ENCODE peak calls at places on chromosomes 12 and 14, in ten cellular contexts. M is RWPE1, X is tibial artery, V is endodermal cell, G is Calu3, E is GM23338, Z is cardiac muscle cell, J is GM20000, Y is lower leg skin, F is AG09309. D is an unnamed sample.

GRCh38 chr12:32399373-32400113 is at the start of gene FGD4:
- DNase-seq in M (peak), X (peak), V (peak), G (peak), E (peak), Z (peak), J (peak), Y (peak), F (no peak), D (peak)

GRCh38 chr14:52692248-52692962 is 3.0 kb downstream of the ERO1A start:
- DNase-seq in M (no peak), X (no peak), V (no peak), G (no peak), E (no peak), Z (peak), J (no peak), Y (no peak), F (peak), D (peak)

GRCh38 chr12:130620281-130620680 is 95.8 kb downstream of the RIMBP2 start:
- DNase-seq in M (no peak), X (peak), V (peak), G (no peak), E (no peak), Z (no peak), J (no peak), Y (no peak), F (no peak), D (no peak)

GRCh38 chr12:126895946-126896520 is 1370.9 kb upstream of the TMEM132C start:
- DNase-seq in M (no peak), X (no peak), V (no peak), G (no peak), E (no peak), Z (no peak), J (no peak), Y (no peak), F (no peak), D (no peak)

GRCh38 chr14:90072350-90072749 is 10.6 kb downstream of the KCNK13 start:
- DNase-seq in M (no peak), X (no peak), V (no peak), G (no peak), E (no peak), Z (no peak), J (no peak), Y (no peak), F (no peak), D (no peak)

GRCh38 chr14:73610692-73611091 is 1.6 kb upstream of the ACOT6 start:
- DNase-seq in M (no peak), X (no peak), V (no peak), G (no peak), E (peak), Z (peak), J (no peak), Y (no peak), F (no peak), D (no peak)

GRCh38 chr14:63470877-63471565 is 72.2 kb downstream of the PPP2R5E start:
- DNase-seq in M (peak), X (no peak), V (no peak), G (no peak), E (no peak), Z (peak), J (peak), Y (no peak), F (peak), D (peak)

GRCh38 chr12:66272650-66273049 is 29.6 kb upstream of the HELB start:
- DNase-seq in M (no peak), X (no peak), V (no peak), G (no peak), E (peak), Z (no peak), J (no peak), Y (no peak), F (no peak), D (no peak)

GRCh38 chr14:22898302-22898894 is 15.4 kb downstream of the REM2 start:
- DNase-seq in M (peak), X (peak), V (peak), G (no peak), E (no peak), Z (peak), J (no peak), Y (no peak), F (no peak), D (no peak)

GRCh38 chr14:80636071-80636470 is 305.5 kb downstream of the CEP128 start:
- DNase-seq in M (no peak), X (no peak), V (no peak), G (no peak), E (peak), Z (peak), J (no peak), Y (no peak), F (no peak), D (no peak)
- TF ChIP-seq CTCF in M (no peak), X (no peak), V (peak), G (no peak), E (no peak), Z (peak), J (peak), Y (no peak), F (peak), D (peak)

GRCh38 chr12:109740694-109741245 is 27.1 kb downstream of the FAM222A start:
- DNase-seq in M (no peak), X (peak), V (peak), G (no peak), E (no peak), Z (no peak), J (no peak), Y (no peak), F (no peak), D (no peak)

GRCh38 chr12:109738209-109738608 is 24.6 kb downstream of the FAM222A start:
- DNase-seq in M (no peak), X (peak), V (peak), G (no peak), E (no peak), Z (no peak), J (no peak), Y (no peak), F (no peak), D (no peak)

GRCh38 chr12:109741286-109741969 is 27.8 kb downstream of the FAM222A start:
- DNase-seq in M (no peak), X (peak), V (peak), G (no peak), E (no peak), Z (no peak), J (no peak), Y (no peak), F (no peak), D (no peak)

GRCh38 chr12:109738878-109739665 is 25.4 kb downstream of the FAM222A start:
- DNase-seq in M (no peak), X (peak), V (peak), G (no peak), E (no peak), Z (no peak), J (no peak), Y (no peak), F (no peak), D (no peak)

GRCh38 chr12:109739747-109740693 is 26.4 kb downstream of the FAM222A start:
- DNase-seq in M (no peak), X (peak), V (peak), G (no peak), E (peak), Z (peak), J (no peak), Y (no peak), F (no peak), D (no peak)
- TF ChIP-seq CTCF in M (no peak), X (no peak), V (peak), G (no peak), E (peak), Z (peak), J (no peak), Y (no peak), F (peak), D (peak)

DNA sequence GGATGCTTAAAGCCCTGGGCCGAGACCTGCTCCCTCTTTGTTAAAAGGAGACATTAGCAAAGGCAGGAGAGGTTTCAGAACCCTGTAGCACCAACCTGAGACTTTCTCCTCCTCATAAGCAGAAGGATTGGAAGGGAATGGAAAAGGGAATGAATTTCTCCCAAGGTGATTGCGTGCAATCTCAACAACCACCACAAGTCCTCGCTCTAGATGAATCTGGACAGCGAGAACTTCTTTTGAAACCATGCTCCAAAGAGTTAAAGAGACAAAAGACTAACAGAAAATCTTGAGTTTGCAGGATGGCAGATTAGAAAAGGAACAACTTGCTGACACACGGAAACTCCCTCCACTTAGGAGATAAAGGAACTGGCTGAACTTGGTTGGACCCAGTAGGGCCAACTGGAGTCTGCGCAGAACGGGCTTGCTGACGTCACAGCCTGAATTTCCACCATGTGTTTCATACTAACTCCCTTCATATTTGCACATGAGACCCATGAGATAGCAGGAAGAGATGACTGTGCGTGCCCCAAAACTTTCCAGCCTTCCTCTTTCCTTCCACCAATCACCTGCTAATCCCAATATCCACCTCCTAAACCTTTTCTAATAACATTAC is 137.0 kb downstream of the PTPN11 start:
- DNase-seq in M (no peak), X (no peak), V (no peak), G (no peak), E (peak), Z (no peak), J (no peak), Y (no peak), F (no peak), D (no peak)
- TF ChIP-seq CTCF in M (no peak), X (no peak), V (peak), G (no peak), E (peak), Z (no peak), J (no peak), Y (no peak), F (no peak), D (no peak)

DNA sequence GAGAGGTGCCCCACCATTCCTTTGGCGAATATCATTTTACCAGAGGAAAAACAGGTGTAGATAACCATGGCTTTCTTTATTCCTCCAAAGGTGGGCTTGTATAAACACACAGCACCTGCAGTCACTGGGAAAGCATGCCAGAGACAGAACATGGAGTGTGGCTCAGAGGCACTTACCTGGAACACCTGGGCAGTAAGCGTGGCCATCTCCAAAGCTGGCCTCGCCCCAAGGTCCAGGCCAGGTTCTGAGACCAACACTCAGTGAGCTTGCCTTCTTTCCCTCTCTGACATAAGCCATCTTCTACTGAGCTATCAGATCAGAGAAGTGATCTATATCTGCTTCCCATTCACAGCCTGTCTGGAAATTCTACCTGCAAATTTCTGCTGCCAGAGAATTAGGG is 70.5 kb downstream of the NUAK1 start:
- DNase-seq in M (no peak), X (no peak), V (no peak), G (no peak), E (no peak), Z (no peak), J (no peak), Y (no peak), F (no peak), D (no peak)
- TF ChIP-seq CTCF in M (no peak), X (no peak), V (no peak), G (no peak), E (no peak), Z (no peak), J (no peak), Y (no peak), F (no peak), D (no peak)

DNA sequence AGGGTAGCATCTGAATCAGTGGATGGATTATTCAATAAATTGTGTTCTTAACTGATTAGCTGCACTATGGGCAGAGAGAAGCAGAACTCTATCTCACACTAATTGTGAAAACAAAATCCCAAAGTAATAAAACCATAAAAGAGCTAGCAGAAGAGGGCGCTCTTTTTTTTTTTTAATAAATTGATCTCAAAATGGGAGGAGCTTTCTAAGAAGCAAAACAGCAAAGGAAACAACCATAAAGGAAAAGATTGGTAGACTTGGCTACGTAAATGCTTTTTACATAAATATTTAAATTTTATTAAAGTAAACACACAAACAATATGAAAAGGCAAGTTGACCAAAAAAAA is 1.5 kb upstream of the TM7SF3 start:
- DNase-seq in M (peak), X (no peak), V (no peak), G (no peak), E (peak), Z (peak), J (peak), Y (no peak), F (no peak), D (no peak)
- TF ChIP-seq CTCF in M (peak), X (peak), V (peak), G (peak), E (no peak), Z (peak), J (peak), Y (no peak), F (peak), D (peak)